ENCODE peak calls at places on chromosomes 4 and X, in four cellular contexts. Z, L, V and I are unnamed samples.

GRCh38 chrX:87805829-87806490 is 288.4 kb downstream of the KLHL4 start:
- DNase-seq in Z (peak), L (no peak), V (no peak), I (no peak)

GRCh38 chrX:75892749-75893148 is 107.7 kb upstream of the MAGEE2 start:
- DNase-seq in Z (no peak), L (no peak), V (no peak), I (no peak)

GRCh38 chr4:3315566-3315965 is 22.7 kb downstream of the RGS12 start:
- DNase-seq in Z (no peak), L (no peak), V (no peak), I (no peak)

GRCh38 chrX:21394792-21395191 is 20.6 kb downstream of the CNKSR2 start:
- DNase-seq in Z (no peak), L (no peak), V (no peak), I (no peak)

GRCh38 chr4:165133150-165133549 is 20.5 kb upstream of the TMEM192 start:
- DNase-seq in Z (no peak), L (no peak), V (no peak), I (no peak)

GRCh38 chrX:112941209-112941788 is 100.7 kb upstream of the AMOT start:
- DNase-seq in Z (no peak), L (no peak), V (peak), I (no peak)

GRCh38 chr4:117783716-117784115 is 250.6 kb upstream of the NDST3 start:
- DNase-seq in Z (no peak), L (no peak), V (no peak), I (no peak)

GRCh38 chr4:54657194-54657555 is 582 bp upstream of the KIT start:
- DNase-seq in Z (peak), L (no peak), V (no peak), I (no peak)

GRCh38 chr4:54626113-54626512 is 31.6 kb upstream of the KIT start:
- DNase-seq in Z (no peak), L (peak), V (no peak), I (no peak)

GRCh38 chrX:130114141-130114561 is 3.9 kb upstream of the ELF4 start:
- DNase-seq in Z (no peak), L (no peak), V (no peak), I (no peak)

GRCh38 chrX:51894697-51895336 is 1.4 kb downstream of the MAGED1 start:
- DNase-seq in Z (peak), L (no peak), V (peak), I (peak)

GRCh38 chr4:89868999-89869589 is 25.6 kb upstream of the MMRN1 start:
- DNase-seq in Z (no peak), L (no peak), V (no peak), I (no peak)

GRCh38 chrX:44039556-44039955 is 66.4 kb upstream of the NDP start:
- DNase-seq in Z (no peak), L (no peak), V (no peak), I (no peak)

GRCh38 chr4:99885063-99885664 is 9.1 kb downstream of the LAMTOR3 start:
- DNase-seq in Z (peak), L (no peak), V (no peak), I (peak)

GRCh38 chr4:182065255-182065654 is 177.9 kb upstream of the TENM3 start:
- DNase-seq in Z (peak), L (no peak), V (no peak), I (no peak)

GRCh38 chr4:109708435-109708834 is 5.2 kb upstream of the CASP6 start:
- DNase-seq in Z (no peak), L (no peak), V (no peak), I (no peak)

GRCh38 chr4:81650871-81651270 is 179.2 kb upstream of the RASGEF1B start:
- DNase-seq in Z (peak), L (no peak), V (no peak), I (peak)

GRCh38 chr4:74109894-74110605 is 11.1 kb upstream of the CXCL2 start:
- DNase-seq in Z (no peak), L (no peak), V (no peak), I (no peak)

GRCh38 chr4:24321151-24321550 is 263.2 kb downstream of the DHX15 start:
- DNase-seq in Z (no peak), L (no peak), V (peak), I (no peak)

GRCh38 chrX:17459596-17459995 is 84.6 kb downstream of the NHS start:
- DNase-seq in Z (no peak), L (no peak), V (no peak), I (no peak)

GRCh38 chr4:21858971-21859370 is 89.6 kb downstream of the KCNIP4 start:
- DNase-seq in Z (no peak), L (no peak), V (no peak), I (no peak)

GRCh38 chrX:138723301-138723700 is 11.8 kb upstream of the FGF13 start:
- DNase-seq in Z (peak), L (no peak), V (no peak), I (no peak)

GRCh38 chrX:107107459-107107858 is 11.2 kb downstream of the RBM41 start:
- DNase-seq in Z (no peak), L (no peak), V (no peak), I (no peak)

GRCh38 chrX:132488819-132489255 is at the start of gene MBNL3:
- DNase-seq in Z (peak), L (peak), V (peak), I (peak)

GRCh38 chrX:103063918-103064434 is at the start of gene BEX1:
- DNase-seq in Z (peak), L (no peak), V (no peak), I (peak)

GRCh38 chr4:33746979-33747378 is 2497.3 kb downstream of the ARAP2 start:
- DNase-seq in Z (no peak), L (no peak), V (no peak), I (no peak)

GRCh38 chrX:39398973-39399268 is 597.7 kb downstream of the MID1IP1 start:
- DNase-seq in Z (no peak), L (no peak), V (no peak), I (no peak)

GRCh38 chrX:112235547-112235946 is 153.0 kb upstream of the TRPC5 start:
- DNase-seq in Z (no peak), L (no peak), V (no peak), I (no peak)

GRCh38 chr4:32485976-32486375 is 1765.8 kb downstream of the PCDH7 start:
- DNase-seq in Z (no peak), L (no peak), V (no peak), I (no peak)

GRCh38 chrX:44144491-44144890 is 171.3 kb upstream of the NDP start:
- DNase-seq in Z (no peak), L (no peak), V (peak), I (no peak)

GRCh38 chrX:135477576-135477975 is 42.9 kb upstream of the INTS6L start:
- DNase-seq in Z (peak), L (peak), V (peak), I (peak)

GRCh38 chrX:49192722-49193328 is 6.7 kb upstream of the PRICKLE3 start:
- DNase-seq in Z (peak), L (no peak), V (peak), I (peak)

GRCh38 chr4:128416921-128417320 is 129.3 kb upstream of the PGRMC2 start:
- DNase-seq in Z (no peak), L (no peak), V (no peak), I (no peak)

GRCh38 chr4:874071-874470 is 48.1 kb upstream of the CPLX1 start:
- DNase-seq in Z (no peak), L (no peak), V (no peak), I (no peak)

GRCh38 chr4:84931961-84932360 is 34.5 kb downstream of the WDFY3 start:
- DNase-seq in Z (no peak), L (no peak), V (no peak), I (no peak)

GRCh38 chr4:23923141-23923540 is 33.3 kb upstream of the PPARGC1A start:
- DNase-seq in Z (no peak), L (no peak), V (no peak), I (no peak)

GRCh38 chr4:25792843-25793242 is 69.9 kb downstream of the SEL1L3 start:
- DNase-seq in Z (no peak), L (no peak), V (no peak), I (no peak)

GRCh38 chrX:119075271-119075670 is 2.5 kb downstream of the CT47C1 start:
- DNase-seq in Z (no peak), L (no peak), V (no peak), I (no peak)

GRCh38 chrX:136823175-136823574 is 42.4 kb upstream of the ARHGEF6 start:
- DNase-seq in Z (no peak), L (no peak), V (no peak), I (no peak)

GRCh38 chr4:126191536-126191935 is 876.8 kb downstream of the FAT4 start:
- DNase-seq in Z (no peak), L (no peak), V (no peak), I (no peak)

DNA sequence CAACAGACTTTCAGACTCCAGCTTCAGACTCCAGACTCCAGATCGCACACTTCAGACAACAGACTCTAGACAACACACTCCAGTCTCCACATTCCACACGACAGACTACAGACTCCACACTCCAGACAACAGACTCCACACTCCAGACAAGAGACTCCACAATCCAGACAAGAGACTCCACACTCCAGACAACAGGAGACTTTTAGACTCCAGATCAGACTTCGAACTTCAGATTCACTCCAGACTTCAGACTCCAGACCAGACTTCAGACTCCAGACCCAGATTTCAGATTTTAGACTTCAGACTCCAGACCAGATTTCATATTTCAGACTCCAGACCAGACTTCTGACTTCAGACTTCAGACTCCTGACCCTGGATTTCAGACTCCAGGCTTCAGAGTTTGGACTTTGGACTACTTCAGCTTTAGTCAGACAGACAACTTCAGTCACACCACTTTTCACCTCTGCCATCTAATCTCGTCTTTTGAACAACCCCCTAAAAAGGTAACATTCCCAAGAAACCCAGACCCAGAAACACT is 29.0 kb upstream of the TLR2 start:
- DNase-seq in Z (no peak), L (no peak), V (no peak), I (no peak)
- H3K4me3 ChIP-seq in Z (no peak), L (peak), V (no peak), I (no peak)

DNA sequence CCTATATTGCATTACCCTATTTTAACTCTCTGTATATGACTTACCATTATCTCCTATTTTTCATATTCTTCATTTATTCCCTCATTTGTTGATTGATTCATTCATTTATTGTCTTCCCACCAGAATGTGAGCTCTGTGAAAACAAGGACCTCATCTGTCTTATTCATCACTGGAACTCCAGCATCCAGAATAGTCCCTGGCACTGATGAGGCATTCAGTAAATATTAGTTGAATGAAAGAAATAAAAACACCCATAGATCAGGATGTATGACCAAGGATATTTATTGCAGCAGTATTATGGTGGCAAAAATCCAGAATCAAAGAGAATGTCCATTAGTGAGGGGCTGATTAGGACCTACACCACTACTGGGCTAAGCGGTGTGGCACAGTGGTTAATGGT is 164.9 kb downstream of the SPRY1 start:
- DNase-seq in Z (no peak), L (no peak), V (no peak), I (no peak)
- H3K4me3 ChIP-seq in Z (no peak), L (no peak), V (no peak), I (no peak)

DNA sequence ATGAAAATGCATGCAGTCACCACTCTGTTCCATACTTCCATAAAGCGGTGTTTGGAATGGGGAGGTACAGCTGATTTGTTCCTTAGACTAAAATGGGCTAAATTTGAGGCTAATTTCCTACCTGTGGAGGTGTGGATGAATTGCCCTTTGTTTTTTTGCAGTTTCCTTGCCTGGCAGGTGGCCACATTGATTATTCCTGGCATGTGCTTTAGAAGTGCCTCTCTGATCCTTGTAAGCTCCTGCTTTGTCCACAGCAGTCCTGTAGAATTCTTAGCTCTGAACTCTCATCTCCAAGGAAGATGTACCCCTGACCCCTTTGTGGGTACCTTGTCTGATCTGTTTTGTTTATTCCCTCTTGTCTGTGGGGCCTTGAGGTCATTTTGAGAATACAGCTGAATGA is 136.8 kb downstream of the ADGRL3 start:
- DNase-seq in Z (peak), L (no peak), V (no peak), I (no peak)
- H3K4me3 ChIP-seq in Z (no peak), L (no peak), V (no peak), I (no peak)

GRCh38 chrX:56766554-56767412 is 37.7 kb downstream of the NBDY start:
- DNase-seq in Z (peak), L (peak), V (no peak), I (no peak)
- H3K4me3 ChIP-seq in Z (no peak), L (no peak), V (no peak), I (no peak)

GRCh38 chrX:73850124-73851013 is 287.4 kb downstream of the CHIC1 start:
- DNase-seq in Z (peak), L (peak), V (peak), I (peak)

GRCh38 chrX:73847991-73848390 is 285.0 kb downstream of the CHIC1 start:
- DNase-seq in Z (peak), L (no peak), V (no peak), I (no peak)

GRCh38 chrX:73851014-73852009 is 288.3 kb downstream of the CHIC1 start:
- DNase-seq in Z (no peak), L (peak), V (no peak), I (no peak)

GRCh38 chrX:73852022-73852421 is 289.0 kb downstream of the CHIC1 start:
- DNase-seq in Z (no peak), L (no peak), V (no peak), I (no peak)

DNA sequence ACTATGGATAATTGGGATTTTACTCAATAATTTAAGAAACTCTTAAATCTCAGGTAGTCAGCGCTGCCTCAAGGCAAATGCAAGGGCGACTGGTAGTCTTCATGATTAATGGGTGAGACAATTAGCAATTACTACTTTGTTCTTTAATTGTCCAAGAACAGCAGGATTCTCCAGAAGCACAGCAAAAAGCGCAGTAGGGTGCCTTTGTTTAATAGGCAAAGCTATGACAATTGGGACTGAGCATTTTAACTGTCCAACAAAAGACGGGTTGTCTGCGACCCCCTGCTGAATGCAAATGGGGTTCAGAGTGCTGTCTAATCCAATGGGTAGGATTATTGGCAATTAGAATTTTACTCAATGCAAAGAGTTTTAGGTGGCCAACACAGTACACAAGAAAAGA is 286.1 kb downstream of the CHIC1 start:
- DNase-seq in Z (no peak), L (no peak), V (peak), I (no peak)
- H3K4me3 ChIP-seq in Z (no peak), L (no peak), V (no peak), I (no peak)

GRCh38 chrX:12985336-12985735 is 10.4 kb downstream of the TMSB4X start:
- DNase-seq in Z (no peak), L (no peak), V (no peak), I (no peak)

GRCh38 chrX:12987900-12988594 is 13.1 kb downstream of the TMSB4X start:
- DNase-seq in Z (no peak), L (no peak), V (no peak), I (no peak)

GRCh38 chrX:12986164-12986779 is 11.4 kb downstream of the TMSB4X start:
- DNase-seq in Z (no peak), L (no peak), V (no peak), I (no peak)

GRCh38 chrX:12987340-12987739 is 12.4 kb downstream of the TMSB4X start:
- DNase-seq in Z (no peak), L (no peak), V (no peak), I (no peak)

GRCh38 chrX:12986886-12987285 is 12.0 kb downstream of the TMSB4X start:
- DNase-seq in Z (no peak), L (no peak), V (no peak), I (no peak)
- H3K4me3 ChIP-seq in Z (no peak), L (no peak), V (no peak), I (no peak)

GRCh38 chr4:87524456-87524855 is 4.7 kb downstream of the SPARCL1 start:
- DNase-seq in Z (no peak), L (no peak), V (no peak), I (no peak)

GRCh38 chr4:87530868-87531267 is 1.7 kb upstream of the SPARCL1 start:
- DNase-seq in Z (no peak), L (peak), V (no peak), I (no peak)

GRCh38 chr4:87529187-87529586 is at the start of gene SPARCL1:
- DNase-seq in Z (peak), L (peak), V (peak), I (no peak)

GRCh38 chr4:87525636-87526035 is 3.5 kb downstream of the SPARCL1 start:
- DNase-seq in Z (no peak), L (no peak), V (peak), I (no peak)

DNA sequence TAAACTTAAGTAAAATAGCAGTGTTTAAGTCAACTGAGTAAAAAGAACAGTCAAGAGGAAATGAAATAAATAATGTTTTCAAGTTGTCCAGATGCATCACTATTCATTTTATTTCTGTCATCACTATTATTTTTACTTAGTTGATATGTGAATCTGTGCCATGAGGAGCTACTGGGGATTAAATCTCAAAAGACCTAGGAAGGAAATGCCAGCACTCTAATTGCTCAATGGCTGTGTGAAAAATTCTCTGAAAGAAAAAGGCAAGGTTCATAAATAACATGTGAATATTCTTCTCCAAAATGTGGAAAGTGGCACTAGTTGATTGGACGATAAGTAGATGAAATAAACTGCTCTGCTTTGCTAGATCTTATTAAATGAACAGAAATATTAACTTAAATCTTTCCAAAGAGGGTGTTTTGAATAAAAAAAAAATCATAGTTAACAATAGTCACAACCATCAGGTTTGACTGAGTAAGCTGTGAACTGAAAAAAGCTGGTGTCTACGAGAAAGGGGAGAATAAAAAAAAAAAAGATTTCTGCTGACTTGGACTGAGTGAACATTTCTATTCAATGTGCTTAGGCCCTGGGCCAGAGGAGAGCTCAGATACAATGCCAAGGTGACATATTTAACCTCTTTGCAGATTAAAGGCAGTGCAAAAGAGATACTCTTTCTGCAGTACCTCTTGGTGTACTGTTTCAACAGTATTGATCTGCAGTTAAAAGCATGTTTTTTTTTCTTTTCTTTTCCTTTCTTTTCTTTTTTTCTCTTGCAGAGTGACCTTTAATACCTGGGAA is 1.5 kb downstream of the SPARCL1 start:
- DNase-seq in Z (no peak), L (no peak), V (peak), I (no peak)
- H3K4me3 ChIP-seq in Z (no peak), L (peak), V (no peak), I (no peak)

GRCh38 chr4:83516042-83516772 is 19.7 kb upstream of the GPAT3 start:
- DNase-seq in Z (no peak), L (no peak), V (no peak), I (no peak)
- H3K4me3 ChIP-seq in Z (no peak), L (no peak), V (no peak), I (no peak)

GRCh38 chr4:163610642-163611041 is 116.2 kb downstream of the TMA16 start:
- DNase-seq in Z (peak), L (no peak), V (no peak), I (no peak)

GRCh38 chr4:163609046-163609445 is 114.6 kb downstream of the TMA16 start:
- DNase-seq in Z (no peak), L (no peak), V (no peak), I (no peak)

GRCh38 chr4:163607292-163607691 is 112.8 kb downstream of the TMA16 start:
- DNase-seq in Z (no peak), L (no peak), V (no peak), I (no peak)

GRCh38 chr4:163603246-163603645 is 108.8 kb downstream of the TMA16 start:
- DNase-seq in Z (no peak), L (no peak), V (no peak), I (no peak)

GRCh38 chr4:163606885-163607284 is 112.4 kb downstream of the TMA16 start:
- DNase-seq in Z (no peak), L (no peak), V (no peak), I (no peak)
- H3K4me3 ChIP-seq in Z (no peak), L (no peak), V (no peak), I (no peak)